ENCODE peak calls at places on chromosome 1, in nine cellular contexts. R is dorsolateral prefrontal cortex; K is HFFc6; Z is epithelial cell of esophagus; E is stimulated activated CD4-positive, alpha-beta T cell treated with anti-CD3 and anti-CD28 coated beads, Interleukin-12 subunit alpha, Interleukin-12 subunit beta, amount 100 ng/mL, for 48 hours; T is EL; G is activated T-helper 1 cell treated with anti-CD3 and anti-CD28 coated beads, Interleukin-12 subunit alpha, Interleukin-12 subunit beta, Interleukin-2, Interleukin-4 antibody, amounts not matched to agents 30 ng/mL and 10 ng/mL and 1 ng/mL, durations not matched to agents 14 hours and 24 hours and 36 hours; L is NCI-H1436; P is RPMI8226. D is an unnamed sample.

GRCh38 chr1:170660874-170661645 is 2.9 kb upstream of the PRRX1 start:
- DNase-seq in R (no peak), K (no peak), Z (no peak), E (no peak), T (no peak), G (no peak), L (no peak), P (no peak), D (no peak)

GRCh38 chr1:70910013-70910412 is 137.6 kb downstream of the PTGER3 start:
- DNase-seq in R (no peak), K (no peak), Z (no peak), E (no peak), T (no peak), G (peak), L (no peak), P (no peak), D (no peak)

GRCh38 chr1:80384960-80385359 is 1378.4 kb upstream of the ADGRL4 start:
- DNase-seq in R (no peak), K (no peak), Z (no peak), E (no peak), T (no peak), G (no peak), L (no peak), P (no peak), D (no peak)

GRCh38 chr1:37096523-37096922 is 62.2 kb upstream of the GRIK3 start:
- DNase-seq in R (no peak), K (no peak), Z (no peak), E (no peak), T (no peak), G (no peak), L (no peak), P (peak), D (no peak)

GRCh38 chr1:56200446-56200845 is 378.9 kb downstream of the PLPP3 start:
- DNase-seq in R (no peak), K (peak), Z (peak), E (no peak), T (peak), G (no peak), L (no peak), P (no peak), D (no peak)

GRCh38 chr1:180299486-180300246 is 69.6 kb downstream of the LHX4 start:
- DNase-seq in R (no peak), K (no peak), Z (no peak), E (no peak), T (no peak), G (no peak), L (peak), P (no peak), D (no peak)

GRCh38 chr1:21572141-21572540 is 62.9 kb downstream of the ALPL start:
- DNase-seq in R (no peak), K (no peak), Z (no peak), E (no peak), T (no peak), G (no peak), L (no peak), P (no peak), D (no peak)

GRCh38 chr1:155961937-155962336 is 16.4 kb downstream of the ARHGEF2 start:
- DNase-seq in R (peak), K (peak), Z (peak), E (no peak), T (peak), G (no peak), L (no peak), P (no peak), D (no peak)

GRCh38 chr1:15011160-15011559 is 142.4 kb upstream of the TMEM51 start:
- DNase-seq in R (no peak), K (no peak), Z (no peak), E (no peak), T (no peak), G (no peak), L (no peak), P (no peak), D (no peak)

GRCh38 chr1:205978676-205979075 is 24.5 kb downstream of the RAB7B start:
- DNase-seq in R (no peak), K (no peak), Z (no peak), E (no peak), T (no peak), G (no peak), L (no peak), P (no peak), D (no peak)

GRCh38 chr1:65209005-65209885 is 61.2 kb downstream of the AK4 start:
- DNase-seq in R (no peak), K (peak), Z (peak), E (no peak), T (peak), G (no peak), L (no peak), P (peak), D (no peak)

GRCh38 chr1:244451539-244451950 is at the start of gene ADSS2:
- DNase-seq in R (no peak), K (no peak), Z (no peak), E (no peak), T (no peak), G (no peak), L (no peak), P (no peak), D (no peak)

GRCh38 chr1:233336554-233337442 is 9.3 kb downstream of the MAP3K21 start:
- DNase-seq in R (no peak), K (no peak), Z (no peak), E (no peak), T (no peak), G (no peak), L (no peak), P (no peak), D (no peak)

GRCh38 chr1:98659879-98660278 is 1.6 kb upstream of the SNX7 start:
- DNase-seq in R (no peak), K (no peak), Z (no peak), E (no peak), T (no peak), G (no peak), L (no peak), P (no peak), D (no peak)

GRCh38 chr1:86988835-86989234 is 74.4 kb downstream of the HS2ST1 start:
- DNase-seq in R (no peak), K (no peak), Z (no peak), E (no peak), T (no peak), G (no peak), L (no peak), P (no peak), D (no peak)

D was measured in HS-27A.